ENCODE peak calls at places on chromosomes 6 and 20, in ten cellular contexts. W is Caki2; K is heart left ventricle; C is activated gamma-delta T cell treated with Interleukin-2 at 50 U/mL for 16 hours; O is fibroblast of lung; U is stimulated activated CD8-positive, alpha-beta memory T cell treated with anti-CD3 and anti-CD28 coated beads, Interleukin-2, amount 100 ng/mL, for 1 hour; Z is SW 1271; B is activated CD4-positive, alpha-beta T cell treated with anti-CD3 and anti-CD28 coated beads, Interleukin-2, amount 50 U/mL, for 4 hours; P is psoas muscle; T is activated CD8-positive, alpha-beta memory T cell treated with anti-CD3 and anti-CD28 coated beads for 4 hours. I is an unnamed sample.
A peak's percentile ranks its signal among the peaks of the same experiment; 100 is the strongest.

GRCh38 chr6:53484409-53485280 is 60.3 kb downstream of the GCLC start:
- DNase-seq in W (peak; percentile 45), K (peak; percentile 45), C (peak; percentile 77), O (peak; percentile 55), U (peak; percentile 21), Z (peak; percentile 48), B (peak; percentile 60), P (no peak), T (peak; percentile 42), I (peak; percentile 44)

GRCh38 chr6:43901330-43902230 is 131.6 kb downstream of the VEGFA start:
- DNase-seq in W (no peak), K (no peak), C (no peak), O (no peak), U (no peak), Z (no peak), B (no peak), P (no peak), T (no peak), I (no peak)

GRCh38 chr6:170269873-170270541 is 20.9 kb downstream of the DLL1 start:
- DNase-seq in W (no peak), K (no peak), C (no peak), O (no peak), U (no peak), Z (no peak), B (no peak), P (no peak), T (no peak), I (no peak)

GRCh38 chr20:49037962-49038387 is 8.1 kb upstream of the CSE1L start:
- DNase-seq in W (peak; percentile 80), K (no peak), C (no peak), O (peak; percentile 29), U (no peak), Z (no peak), B (peak; percentile 7), P (no peak), T (no peak), I (no peak)

GRCh38 chr6:96499781-96500180 is 21.8 kb upstream of the UFL1 start:
- DNase-seq in W (no peak), K (no peak), C (peak; percentile 78), O (no peak), U (peak; percentile 24), Z (no peak), B (peak; percentile 23), P (no peak), T (no peak), I (no peak)

GRCh38 chr6:143611580-143611979 is 66.2 kb upstream of the PHACTR2 start:
- DNase-seq in W (no peak), K (no peak), C (no peak), O (no peak), U (no peak), Z (no peak), B (no peak), P (no peak), T (no peak), I (no peak)

GRCh38 chr6:55643868-55644267 is 64.9 kb upstream of the HMGCLL1 start:
- DNase-seq in W (no peak), K (no peak), C (no peak), O (peak; percentile 36), U (no peak), Z (no peak), B (no peak), P (no peak), T (no peak), I (no peak)

GRCh38 chr20:54047741-54048140 is 22.7 kb downstream of the BCAS1 start:
- DNase-seq in W (no peak), K (no peak), C (no peak), O (no peak), U (no peak), Z (no peak), B (no peak), P (no peak), T (no peak), I (no peak)

GRCh38 chr20:38888059-38888831 is 38.0 kb upstream of the FAM83D start:
- DNase-seq in W (no peak), K (no peak), C (no peak), O (no peak), U (no peak), Z (no peak), B (no peak), P (no peak), T (no peak), I (no peak)

GRCh38 chr6:168090706-168091105 is 11.7 kb upstream of the FRMD1 start:
- DNase-seq in W (no peak), K (no peak), C (no peak), O (no peak), U (no peak), Z (no peak), B (no peak), P (no peak), T (no peak), I (no peak)

GRCh38 chr6:14673201-14673600 is 555.6 kb downstream of the CD83 start:
- DNase-seq in W (no peak), K (no peak), C (no peak), O (peak; percentile 69), U (no peak), Z (no peak), B (no peak), P (no peak), T (no peak), I (no peak)

GRCh38 chr6:37779902-37780628 is 39.5 kb upstream of the ZFAND3 start:
- DNase-seq in W (no peak), K (no peak), C (no peak), O (no peak), U (no peak), Z (no peak), B (no peak), P (no peak), T (no peak), I (no peak)

GRCh38 chr6:83884523-83884922 is 25.0 kb downstream of the CYB5R4 start:
- DNase-seq in W (peak; percentile 41), K (no peak), C (no peak), O (peak; percentile 45), U (no peak), Z (peak; percentile 51), B (no peak), P (no peak), T (no peak), I (no peak)

GRCh38 chr6:163646133-163646532 is 231.6 kb downstream of the QKI start:
- DNase-seq in W (peak; percentile 55), K (no peak), C (no peak), O (peak; percentile 5), U (no peak), Z (no peak), B (no peak), P (no peak), T (no peak), I (no peak)

GRCh38 chr6:85923013-85923430 is 280.3 kb upstream of the SYNCRIP start:
- DNase-seq in W (peak; percentile 54), K (no peak), C (no peak), O (peak; percentile 34), U (no peak), Z (peak; percentile 59), B (no peak), P (no peak), T (no peak), I (no peak)

GRCh38 chr6:155493694-155494143 is 38.1 kb upstream of the NOX3 start:
- DNase-seq in W (peak; percentile 78), K (peak; percentile 51), C (no peak), O (peak; percentile 100), U (no peak), Z (peak; percentile 96), B (no peak), P (peak; percentile 37), T (no peak), I (peak; percentile 98)

GRCh38 chr6:42279966-42280629 is 62.4 kb upstream of the MRPS10 start:
- DNase-seq in W (no peak), K (peak; percentile 53), C (no peak), O (peak; percentile 33), U (no peak), Z (no peak), B (no peak), P (peak; percentile 35), T (no peak), I (no peak)

GRCh38 chr6:96794980-96795379 is 42.3 kb downstream of the GPR63 start:
- DNase-seq in W (no peak), K (no peak), C (no peak), O (peak; percentile 57), U (no peak), Z (no peak), B (no peak), P (no peak), T (no peak), I (no peak)

GRCh38 chr6:82330171-82330804 is 33.3 kb upstream of the TPBG start:
- DNase-seq in W (no peak), K (no peak), C (no peak), O (no peak), U (no peak), Z (no peak), B (no peak), P (no peak), T (no peak), I (no peak)

GRCh38 chr20:12153616-12154015 is 235.9 kb downstream of the BTBD3 start:
- DNase-seq in W (no peak), K (no peak), C (no peak), O (peak; percentile 81), U (no peak), Z (no peak), B (no peak), P (no peak), T (no peak), I (no peak)

GRCh38 chr20:59035381-59035780 is 3.2 kb upstream of the ATP5F1E start:
- DNase-seq in W (no peak), K (no peak), C (no peak), O (no peak), U (no peak), Z (no peak), B (no peak), P (no peak), T (no peak), I (no peak)

GRCh38 chr6:85058806-85059205 is 294.4 kb upstream of the TBX18 start:
- DNase-seq in W (no peak), K (no peak), C (no peak), O (no peak), U (no peak), Z (no peak), B (no peak), P (no peak), T (no peak), I (peak; percentile 24)

GRCh38 chr6:2902470-2902762 is 693 bp downstream of the SERPINB9 start:
- DNase-seq in W (no peak), K (no peak), C (no peak), O (no peak), U (no peak), Z (no peak), B (no peak), P (no peak), T (no peak), I (no peak)

GRCh38 chr6:14476793-14477531 is 359.4 kb downstream of the CD83 start:
- DNase-seq in W (peak; percentile 98), K (peak; percentile 64), C (no peak), O (peak; percentile 95), U (no peak), Z (no peak), B (no peak), P (peak; percentile 40), T (no peak), I (peak; percentile 82)

GRCh38 chr6:72245565-72245964 is 359.2 kb downstream of the RIMS1 start:
- DNase-seq in W (peak; percentile 1), K (no peak), C (no peak), O (peak; percentile 41), U (no peak), Z (peak; percentile 19), B (no peak), P (no peak), T (no peak), I (no peak)

GRCh38 chr6:34531580-34532201 is 24.4 kb downstream of the SPDEF start:
- DNase-seq in W (no peak), K (peak; percentile 85), C (no peak), O (peak; percentile 83), U (no peak), Z (no peak), B (no peak), P (peak; percentile 55), T (peak; percentile 1), I (peak; percentile 48)

GRCh38 chr6:79377047-79377446 is 142.6 kb upstream of the HMGN3 start:
- DNase-seq in W (no peak), K (no peak), C (no peak), O (peak; percentile 13), U (no peak), Z (no peak), B (no peak), P (no peak), T (no peak), I (no peak)

GRCh38 chr20:5372371-5372770 is 55.6 kb upstream of the PROKR2 start:
- DNase-seq in W (no peak), K (no peak), C (no peak), O (no peak), U (no peak), Z (no peak), B (no peak), P (no peak), T (no peak), I (no peak)